ENCODE peak calls at places on chromosome 15, in five cellular contexts. One of them, this sample, is unnamed.

GRCh38 chr15:60464836-60465630 is 13.9 kb downstream of the ICE2 start:
- DNase-seq in brain microvascular endothelial cell: peak
- DNase-seq in nephron progenitor cell: no peak
- DNase-seq in Peyer's patch: no peak
- DNase-seq in neural progenitor cell: no peak
- DNase-seq in this sample: no peak

GRCh38 chr15:42494998-42495360 is 455 bp upstream of the SNAP23 start:
- DNase-seq in neural progenitor cell: peak
- DNase-seq in Peyer's patch: no peak
- DNase-seq in nephron progenitor cell: no peak
- DNase-seq in brain microvascular endothelial cell: peak
- DNase-seq in this sample: no peak

GRCh38 chr15:28989896-28990295 is 104.1 kb downstream of the APBA2 start:
- DNase-seq in brain microvascular endothelial cell: no peak
- DNase-seq in nephron progenitor cell: no peak
- DNase-seq in neural progenitor cell: no peak
- DNase-seq in Peyer's patch: no peak
- DNase-seq in this sample: no peak

GRCh38 chr15:51759557-51760070 is 8.2 kb downstream of the TMOD2 start:
- DNase-seq in neural progenitor cell: peak
- DNase-seq in brain microvascular endothelial cell: peak
- DNase-seq in Peyer's patch: no peak
- DNase-seq in nephron progenitor cell: no peak
- DNase-seq in this sample: no peak

GRCh38 chr15:73804421-73804820 is 51.3 kb upstream of the INSYN1 start:
- DNase-seq in neural progenitor cell: peak
- DNase-seq in nephron progenitor cell: no peak
- DNase-seq in brain microvascular endothelial cell: no peak
- DNase-seq in Peyer's patch: no peak
- DNase-seq in this sample: no peak

GRCh38 chr15:65796610-65797012 is 4.5 kb upstream of the DENND4A start:
- DNase-seq in brain microvascular endothelial cell: peak
- DNase-seq in neural progenitor cell: no peak
- DNase-seq in Peyer's patch: no peak
- DNase-seq in nephron progenitor cell: no peak
- DNase-seq in this sample: no peak

GRCh38 chr15:36399276-36399675 is 180.2 kb upstream of the CDIN1 start:
- DNase-seq in neural progenitor cell: no peak
- DNase-seq in nephron progenitor cell: no peak
- DNase-seq in brain microvascular endothelial cell: no peak
- DNase-seq in Peyer's patch: no peak
- DNase-seq in this sample: no peak

GRCh38 chr15:31263751-31264533 is 62.7 kb upstream of the KLF13 start:
- DNase-seq in brain microvascular endothelial cell: no peak
- DNase-seq in nephron progenitor cell: no peak
- DNase-seq in Peyer's patch: peak
- DNase-seq in neural progenitor cell: peak
- DNase-seq in this sample: no peak

GRCh38 chr15:64901141-64901540 is 10.6 kb upstream of the ANKDD1A start:
- DNase-seq in Peyer's patch: no peak
- DNase-seq in nephron progenitor cell: no peak
- DNase-seq in neural progenitor cell: no peak
- DNase-seq in brain microvascular endothelial cell: no peak
- DNase-seq in this sample: no peak

GRCh38 chr15:68495221-68495950 is 63.4 kb upstream of the ITGA11 start:
- DNase-seq in brain microvascular endothelial cell: no peak
- DNase-seq in nephron progenitor cell: no peak
- DNase-seq in neural progenitor cell: no peak
- DNase-seq in Peyer's patch: no peak
- DNase-seq in this sample: no peak

GRCh38 chr15:76384409-76384808 is 47.8 kb downstream of the ISL2 start:
- DNase-seq in Peyer's patch: no peak
- DNase-seq in brain microvascular endothelial cell: no peak
- DNase-seq in neural progenitor cell: no peak
- DNase-seq in nephron progenitor cell: no peak
- DNase-seq in this sample: no peak

GRCh38 chr15:81363713-81364112 is 10.3 kb downstream of the TMC3 start:
- DNase-seq in neural progenitor cell: no peak
- DNase-seq in brain microvascular endothelial cell: no peak
- DNase-seq in nephron progenitor cell: no peak
- DNase-seq in Peyer's patch: no peak
- DNase-seq in this sample: no peak

GRCh38 chr15:77228831-77229230 is 157.9 kb upstream of the TSPAN3 start:
- DNase-seq in nephron progenitor cell: no peak
- DNase-seq in brain microvascular endothelial cell: no peak
- DNase-seq in neural progenitor cell: no peak
- DNase-seq in Peyer's patch: no peak
- DNase-seq in this sample: no peak

GRCh38 chr15:100596792-100597191 is 5.2 kb downstream of the LINS1 start:
- DNase-seq in Peyer's patch: no peak
- DNase-seq in nephron progenitor cell: no peak
- DNase-seq in brain microvascular endothelial cell: no peak
- DNase-seq in neural progenitor cell: no peak
- DNase-seq in this sample: no peak

GRCh38 chr15:64596701-64597468 is 136.5 kb downstream of the ZNF609 start:
- DNase-seq in Peyer's patch: no peak
- DNase-seq in nephron progenitor cell: peak
- DNase-seq in brain microvascular endothelial cell: peak
- DNase-seq in neural progenitor cell: peak
- DNase-seq in this sample: no peak

GRCh38 chr15:93420477-93420876 is 331.5 kb upstream of the RGMA start:
- DNase-seq in Peyer's patch: no peak
- DNase-seq in brain microvascular endothelial cell: no peak
- DNase-seq in nephron progenitor cell: no peak
- DNase-seq in neural progenitor cell: no peak
- DNase-seq in this sample: no peak

GRCh38 chr15:93422476-93422875 is 333.5 kb upstream of the RGMA start:
- DNase-seq in Peyer's patch: no peak
- DNase-seq in neural progenitor cell: no peak
- DNase-seq in brain microvascular endothelial cell: no peak
- DNase-seq in nephron progenitor cell: no peak
- DNase-seq in this sample: no peak

GRCh38 chr15:93418566-93418965 is 329.6 kb upstream of the RGMA start:
- DNase-seq in Peyer's patch: no peak
- DNase-seq in brain microvascular endothelial cell: no peak
- DNase-seq in nephron progenitor cell: no peak
- DNase-seq in neural progenitor cell: no peak
- DNase-seq in this sample: no peak

GRCh38 chr15:93417156-93418077 is 328.4 kb upstream of the RGMA start:
- DNase-seq in Peyer's patch: no peak
- DNase-seq in neural progenitor cell: no peak
- DNase-seq in brain microvascular endothelial cell: no peak
- DNase-seq in nephron progenitor cell: no peak
- DNase-seq in this sample: no peak

DNA sequence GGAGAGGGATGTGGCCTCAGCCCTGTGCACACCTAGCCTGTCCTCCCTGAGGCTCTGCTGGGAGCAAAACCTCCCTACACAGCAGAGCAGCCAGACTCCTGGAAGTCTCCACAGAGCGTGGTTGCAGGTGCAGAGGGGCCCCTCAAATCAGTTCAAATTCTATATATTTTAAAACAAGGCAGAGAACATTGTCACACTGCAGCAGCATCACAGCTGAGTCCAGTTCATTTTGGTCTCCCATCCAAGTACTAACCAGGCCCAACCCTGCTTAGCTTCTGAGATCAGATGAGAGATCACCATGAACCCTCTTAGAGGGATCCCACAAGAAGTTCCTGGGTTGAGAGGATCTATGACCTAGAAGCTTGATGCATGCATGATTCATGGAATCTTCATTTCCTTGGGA is 331.0 kb upstream of the RGMA start:
- DNase-seq in neural progenitor cell: no peak
- DNase-seq in Peyer's patch: no peak
- DNase-seq in brain microvascular endothelial cell: no peak
- DNase-seq in nephron progenitor cell: no peak
- DNase-seq in this sample: no peak
- TF ChIP-seq CTCF in neural progenitor cell: no peak
- TF ChIP-seq CTCF in Peyer's patch: no peak
- TF ChIP-seq CTCF in brain microvascular endothelial cell: no peak
- TF ChIP-seq CTCF in nephron progenitor cell: no peak
- TF ChIP-seq CTCF in this sample: no peak

DNA sequence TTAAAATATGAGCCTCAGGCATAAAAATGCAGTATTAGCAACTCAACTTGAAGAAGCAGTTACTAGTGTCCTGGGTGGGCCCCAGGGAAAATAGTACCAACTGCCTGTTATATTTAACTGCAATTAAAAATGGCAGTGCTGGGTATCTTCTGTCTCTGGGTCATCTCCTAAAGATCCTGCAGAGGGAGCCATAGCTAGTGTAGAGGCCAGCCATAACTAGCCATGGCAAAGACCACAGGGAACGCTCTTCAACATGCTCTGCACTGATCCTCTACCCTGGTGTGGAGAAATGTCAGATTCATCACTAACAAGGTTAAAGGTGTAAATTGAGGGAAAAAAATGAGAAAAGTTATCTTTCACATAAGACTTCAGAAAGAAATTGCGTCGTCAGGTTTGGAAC is 181.3 kb downstream of the SNRPN start:
- DNase-seq in brain microvascular endothelial cell: peak
- DNase-seq in nephron progenitor cell: peak
- DNase-seq in Peyer's patch: no peak
- DNase-seq in neural progenitor cell: peak
- DNase-seq in this sample: no peak
- TF ChIP-seq CTCF in brain microvascular endothelial cell: peak
- TF ChIP-seq CTCF in nephron progenitor cell: peak
- TF ChIP-seq CTCF in Peyer's patch: no peak
- TF ChIP-seq CTCF in neural progenitor cell: peak
- TF ChIP-seq CTCF in this sample: peak

DNA sequence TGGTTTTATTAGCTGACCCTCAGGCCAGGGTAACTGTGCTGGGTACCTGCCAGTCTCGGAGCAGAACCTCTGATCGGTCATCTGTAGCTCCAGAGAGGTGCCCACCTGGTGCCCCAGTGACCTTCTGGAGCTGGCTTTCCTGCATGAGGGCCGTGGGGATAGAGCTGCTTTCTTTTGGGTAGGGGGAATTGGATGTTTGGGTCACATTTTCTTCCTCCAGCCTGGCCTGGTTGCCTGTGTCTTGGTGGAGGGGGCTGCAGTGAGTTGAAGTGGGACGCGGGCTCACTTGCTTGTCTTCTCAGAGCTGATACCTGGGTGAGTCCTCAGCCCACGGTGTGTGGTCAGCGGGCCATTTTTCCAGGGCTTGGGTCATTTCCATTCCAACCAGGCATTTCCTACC is 2.6 kb downstream of the ZNF710 start:
- DNase-seq in Peyer's patch: no peak
- DNase-seq in nephron progenitor cell: no peak
- DNase-seq in neural progenitor cell: no peak
- DNase-seq in brain microvascular endothelial cell: no peak
- DNase-seq in this sample: no peak
- TF ChIP-seq CTCF in Peyer's patch: no peak
- TF ChIP-seq CTCF in nephron progenitor cell: no peak
- TF ChIP-seq CTCF in neural progenitor cell: no peak
- TF ChIP-seq CTCF in brain microvascular endothelial cell: no peak
- TF ChIP-seq CTCF in this sample: no peak

DNA sequence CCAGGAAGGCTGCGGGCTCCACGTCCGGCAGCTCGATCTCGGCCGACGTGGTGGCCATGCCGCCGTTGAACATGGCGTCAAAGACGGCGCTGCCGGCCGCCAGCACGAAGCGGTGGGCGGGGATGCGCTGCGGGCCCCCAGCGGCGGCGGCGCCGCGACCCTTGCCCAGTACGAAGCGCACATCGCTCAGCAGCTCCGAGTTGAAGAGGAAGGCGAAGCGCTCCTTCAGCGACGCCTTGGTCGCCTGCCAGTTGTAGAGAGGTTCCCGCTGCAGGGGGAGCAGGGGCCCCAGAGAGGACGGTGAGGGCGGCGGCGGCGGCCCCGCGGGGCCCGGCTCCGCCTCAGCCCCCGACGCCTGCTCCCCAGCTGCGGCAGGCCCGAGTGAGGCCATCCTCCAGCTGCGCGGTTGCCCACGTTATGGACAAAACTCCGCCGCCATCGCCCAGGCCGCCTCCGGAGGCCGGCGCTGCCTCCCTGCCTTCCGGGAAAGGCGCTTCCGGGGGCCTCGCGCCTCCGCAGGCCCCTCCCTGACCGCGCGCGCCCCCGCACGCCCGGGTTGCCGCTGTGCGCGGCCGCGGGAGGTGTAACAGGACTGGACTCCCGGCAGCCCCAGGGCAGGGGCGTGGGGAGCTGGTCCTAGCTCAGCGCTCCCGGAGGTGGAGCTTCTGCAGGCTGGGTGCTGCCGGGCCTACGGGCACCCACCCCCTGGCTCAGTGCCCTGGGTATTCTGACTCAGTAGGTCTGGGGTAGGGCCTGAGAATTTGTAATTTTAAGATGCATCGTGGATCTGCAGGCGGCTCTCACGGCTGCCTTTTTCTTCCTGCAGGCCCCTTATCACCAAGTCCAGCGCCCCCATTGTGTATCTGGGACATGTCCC is at the start of gene BTBD1:
- DNase-seq in neural progenitor cell: peak
- DNase-seq in nephron progenitor cell: peak
- DNase-seq in brain microvascular endothelial cell: peak
- DNase-seq in Peyer's patch: peak
- DNase-seq in this sample: peak
- TF ChIP-seq CTCF in neural progenitor cell: peak
- TF ChIP-seq CTCF in nephron progenitor cell: no peak
- TF ChIP-seq CTCF in brain microvascular endothelial cell: peak
- TF ChIP-seq CTCF in Peyer's patch: no peak
- TF ChIP-seq CTCF in this sample: no peak

This sample was measured in progenitor cell of endocrine pancreas.